ENCODE peak calls at places on chromosomes 6 and 20, in five cellular contexts. P is pancreas, K is dorsolateral prefrontal cortex, N is WERI-Rb-1, X is fibroblast of mammary gland. H is an unnamed sample.
A peak's percentile ranks its signal among the peaks of the same experiment; 100 is the strongest.

GRCh38 chr20:59181936-59182335 is 18.3 kb downstream of the ZNF831 start:
- DNase-seq in P (no peak), K (no peak), N (peak; percentile 64), X (no peak), H (no peak)

GRCh38 chr6:14819840-14820420 is 425.9 kb upstream of the JARID2 start:
- DNase-seq in P (no peak), K (no peak), N (no peak), X (no peak), H (no peak)

GRCh38 chr6:30544666-30545272 is 11.5 kb downstream of the GNL1 start:
- DNase-seq in P (no peak), K (no peak), N (peak; percentile 39), X (peak; percentile 76), H (peak; percentile 85)

GRCh38 chr6:38131527-38131965 is 312.0 kb downstream of the ZFAND3 start:
- DNase-seq in P (no peak), K (no peak), N (no peak), X (peak; percentile 99), H (peak; percentile 94)

GRCh38 chr6:158095031-158095430 is 73.0 kb downstream of the SERAC1 start:
- DNase-seq in P (no peak), K (no peak), N (no peak), X (peak; percentile 11), H (peak; percentile 25)

GRCh38 chr6:46888031-46888430 is 33.7 kb downstream of the ADGRF5 start:
- DNase-seq in P (no peak), K (no peak), N (no peak), X (no peak), H (peak; percentile 20)

GRCh38 chr6:127637830-127638229 is 60.9 kb downstream of the C6orf58 start:
- DNase-seq in P (no peak), K (no peak), N (no peak), X (peak; percentile 28), H (peak; percentile 34)

GRCh38 chr6:19569563-19569962 is 267.6 kb upstream of the ID4 start:
- DNase-seq in P (no peak), K (no peak), N (no peak), X (no peak), H (no peak)

GRCh38 chr20:36101201-36101600 is 53.3 kb upstream of the EPB41L1 start:
- DNase-seq in P (peak; percentile 70), K (no peak), N (peak; percentile 69), X (no peak), H (no peak)

GRCh38 chr20:2210646-2211556 is 84.9 kb upstream of the TGM3 start:
- DNase-seq in P (no peak), K (peak; percentile 32), N (no peak), X (peak; percentile 95), H (peak; percentile 38)

GRCh38 chr20:6579417-6579816 is 188.1 kb upstream of the BMP2 start:
- DNase-seq in P (no peak), K (no peak), N (no peak), X (peak; percentile 33), H (peak; percentile 50)

GRCh38 chr20:10239954-10240353 is 21.3 kb downstream of the SNAP25 start:
- DNase-seq in P (peak; percentile 16), K (no peak), N (no peak), X (peak; percentile 28), H (peak; percentile 77)

GRCh38 chr6:36111526-36111925 is 18.8 kb upstream of the MAPK13 start:
- DNase-seq in P (no peak), K (no peak), N (peak; percentile 44), X (no peak), H (no peak)

GRCh38 chr6:157615411-157615763 is 207.7 kb upstream of the SNX9 start:
- DNase-seq in P (no peak), K (no peak), N (peak; percentile 40), X (peak; percentile 29), H (no peak)

GRCh38 chr20:50552979-50553378 is 42.8 kb downstream of the PTPN1 start:
- DNase-seq in P (no peak), K (no peak), N (no peak), X (no peak), H (no peak)

GRCh38 chr20:58675641-58676040 is 17.0 kb upstream of the NPEPL1 start:
- DNase-seq in P (no peak), K (no peak), N (no peak), X (no peak), H (no peak)

GRCh38 chr6:33694401-33694931 is 17.0 kb downstream of the UQCC2 start:
- DNase-seq in P (no peak), K (no peak), N (peak; percentile 100), X (peak; percentile 69), H (peak; percentile 24)

GRCh38 chr6:9316831-9317230 is 881.5 kb upstream of the SLC35B3 start:
- DNase-seq in P (no peak), K (no peak), N (no peak), X (no peak), H (no peak)

GRCh38 chr6:26304213-26305096 is 60.5 kb upstream of the BTN3A2 start:
- DNase-seq in P (no peak), K (no peak), N (no peak), X (peak; percentile 81), H (peak; percentile 95)

GRCh38 chr20:56359212-56360132 is 698 bp downstream of the FAM210B start:
- DNase-seq in P (peak; percentile 36), K (peak; percentile 45), N (peak; percentile 39), X (peak; percentile 68), H (peak; percentile 86)

DNA sequence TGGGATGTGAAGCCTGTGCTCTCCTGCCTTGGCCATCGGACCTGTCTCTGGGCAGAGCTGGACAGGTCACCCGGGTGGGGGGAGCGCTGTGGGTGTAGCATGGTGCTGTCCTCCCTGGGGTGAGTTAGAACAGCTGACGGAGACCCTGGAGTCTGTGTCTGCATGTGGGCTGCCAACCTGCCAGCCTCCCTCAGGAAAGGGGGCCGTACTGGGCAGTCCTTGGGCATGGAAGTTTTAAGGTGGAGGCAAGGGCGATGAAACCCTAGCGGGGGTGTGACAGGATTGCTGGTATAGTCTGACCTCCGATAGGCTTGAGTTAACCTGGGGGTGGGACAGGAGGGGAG is 2.4 kb downstream of the SOX18 start:
- DNase-seq in P (no peak), K (no peak), N (no peak), X (no peak), H (no peak)
- H3K4me3 ChIP-seq in P (no peak overlapping the region), K (peak overlapping the region; percentile 14), N (no peak overlapping the region), X (no peak overlapping the region), H (no peak overlapping the region)

GRCh38 chr20:54649511-54649962 is 174.1 kb downstream of the DOK5 start:
- DNase-seq in P (peak; percentile 77), K (peak; percentile 78), N (peak; percentile 65), X (peak; percentile 77), H (peak; percentile 83)
- TF ChIP-seq CTCF in P (peak; percentile 80), K (peak; percentile 82), N (peak; percentile 64), X (peak; percentile 81), H (peak; percentile 90)

DNA sequence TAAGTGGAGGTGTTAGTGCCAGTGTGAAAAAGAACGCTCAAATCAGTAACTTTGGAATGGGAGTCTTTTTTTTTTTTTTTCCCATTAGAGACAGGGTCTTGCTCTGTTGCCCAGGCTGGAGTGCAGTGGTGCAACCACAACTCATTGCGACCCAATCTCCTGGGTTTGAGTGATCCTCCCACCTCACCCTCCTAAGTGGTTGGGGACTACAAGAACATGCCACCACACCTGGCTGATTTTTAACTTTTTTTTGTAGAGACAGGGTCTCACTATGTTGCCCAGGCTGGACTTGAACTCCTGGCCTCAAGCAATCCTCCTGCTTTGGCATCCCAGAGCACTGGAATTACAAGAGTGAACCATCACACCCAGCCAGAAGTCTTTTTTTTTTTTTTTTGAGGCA is 19.7 kb downstream of the LATS1 start:
- DNase-seq in P (no peak), K (no peak), N (no peak), X (no peak), H (no peak)
- H3K4me3 ChIP-seq in P (no peak overlapping the region), K (no peak overlapping the region), N (no peak overlapping the region), X (no peak overlapping the region), H (no peak overlapping the region)

DNA sequence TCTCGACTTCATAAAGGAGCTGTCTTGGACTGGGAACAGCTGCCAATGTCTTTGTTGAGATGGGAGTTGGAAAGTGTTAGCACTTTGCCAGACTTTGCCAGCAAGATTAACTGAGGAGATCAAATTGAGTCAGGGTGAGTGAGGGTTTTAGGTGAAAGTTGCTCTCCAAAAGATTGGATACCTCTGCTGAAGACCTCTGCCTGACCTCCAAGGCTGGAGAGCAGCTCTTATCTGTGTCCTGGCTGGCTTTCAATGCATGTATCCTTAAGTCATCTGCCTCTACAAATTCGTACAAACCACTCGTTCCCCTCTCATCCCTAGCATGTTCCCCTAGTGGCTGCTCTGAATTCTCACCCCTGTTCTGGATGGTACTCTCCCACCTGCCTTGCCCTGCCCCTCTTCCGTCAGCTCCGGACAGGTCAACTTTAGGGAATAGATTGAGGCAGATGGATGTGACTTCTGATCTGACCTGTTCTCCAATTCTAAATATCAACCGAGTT is at the start of gene EFCAB8:
- DNase-seq in P (no peak), K (no peak), N (no peak), X (no peak), H (no peak)
- TF ChIP-seq CTCF in P (no peak), K (no peak), N (peak; percentile 27), X (no peak), H (peak; percentile 20)

DNA sequence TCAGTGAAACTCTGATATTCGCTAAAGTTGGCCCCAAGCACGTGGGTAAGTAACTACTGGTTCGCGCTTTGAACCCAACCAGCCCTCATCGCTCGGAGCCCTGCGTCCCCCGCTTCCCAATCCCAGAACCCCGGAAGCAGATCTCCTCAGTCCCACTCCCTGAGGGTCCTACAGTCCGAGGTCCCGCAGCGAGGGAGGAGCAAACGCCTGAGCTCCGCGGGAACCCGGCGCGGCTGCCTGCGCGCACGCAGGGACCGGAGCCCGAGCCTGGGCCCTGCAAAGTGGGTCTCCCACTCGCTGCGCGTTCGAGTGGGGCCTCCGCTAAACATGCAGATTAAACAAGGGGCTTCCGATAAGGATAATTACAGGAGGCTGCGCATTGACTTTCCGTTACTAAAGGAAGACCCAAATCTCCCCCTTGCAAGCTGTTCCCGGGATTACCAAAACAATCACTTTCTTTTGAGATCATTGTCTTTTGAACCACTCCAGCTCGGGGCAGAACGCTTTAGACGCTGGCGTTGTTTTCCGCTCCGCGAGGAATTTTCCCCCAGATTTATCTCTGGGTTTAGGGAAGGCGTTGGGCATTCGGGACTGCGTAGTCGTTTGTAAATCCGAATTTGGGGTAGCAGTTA is 1.3 kb upstream of the VSX1 start:
- DNase-seq in P (no peak), K (no peak), N (no peak), X (no peak), H (no peak)
- H3K4me3 ChIP-seq in P (no peak overlapping the region), K (peak overlapping the region; percentile 52), N (peak overlapping the region; percentile 48), X (no peak overlapping the region), H (no peak overlapping the region)

GRCh38 chr20:45827030-45827652 is at the start of gene TNNC2:
- DNase-seq in P (no peak), K (no peak), N (no peak), X (no peak), H (no peak)

GRCh38 chr20:45822863-45823262 is 4.2 kb downstream of the TNNC2 start:
- DNase-seq in P (no peak), K (no peak), N (peak; percentile 29), X (no peak), H (peak; percentile 41)

GRCh38 chr20:45821942-45822341 is 5.2 kb downstream of the TNNC2 start:
- DNase-seq in P (no peak), K (no peak), N (no peak), X (no peak), H (no peak)

GRCh38 chr20:45826381-45827019 is 612 bp downstream of the TNNC2 start:
- DNase-seq in P (no peak), K (no peak), N (peak; percentile 57), X (peak; percentile 55), H (peak; percentile 71)

GRCh38 chr20:45823949-45824835 is 2.9 kb downstream of the TNNC2 start:
- DNase-seq in P (peak; percentile 24), K (no peak), N (peak; percentile 60), X (peak; percentile 52), H (peak; percentile 47)
- TF ChIP-seq CTCF in P (no peak), K (no peak), N (peak; percentile 63), X (peak; percentile 46), H (peak; percentile 62)